ENCODE peak calls at places on chromosomes 7 and 10, in six cellular contexts. X is SK-N-SH, Q is DND-41, F is H9, B is fibroblast of lung, T is HCT116. G is an unnamed sample.

GRCh38 chr10:16968722-16969055 is 151.5 kb upstream of the RSU1 start:
- DNase-seq in X (no peak), Q (no peak), F (no peak), B (no peak), T (no peak), G (no peak)

GRCh38 chr7:1918063-1918645 is 248.1 kb downstream of the ELFN1 start:
- DNase-seq in X (no peak), Q (no peak), F (no peak), B (no peak), T (no peak), G (no peak)

GRCh38 chr7:23105086-23105643 is 420 bp upstream of the KLHL7 start:
- DNase-seq in X (no peak), Q (no peak), F (no peak), B (no peak), T (no peak), G (no peak)

GRCh38 chr10:22325272-22325947 is 4.5 kb downstream of the BMI1 start:
- DNase-seq in X (peak; percentile 92), Q (peak; percentile 74), F (peak; percentile 86), B (peak; percentile 73), T (no peak), G (peak; percentile 32)

GRCh38 chr7:50531401-50531906 is 33.8 kb downstream of the DDC start:
- DNase-seq in X (peak; percentile 87), Q (no peak), F (no peak), B (no peak), T (peak; percentile 73), G (peak; percentile 26)

GRCh38 chr10:114556236-114557122 is 101.6 kb downstream of the ABLIM1 start:
- DNase-seq in X (no peak), Q (no peak), F (no peak), B (no peak), T (no peak), G (no peak)

GRCh38 chr7:111409714-111410422 is 152.4 kb downstream of the IMMP2L start:
- DNase-seq in X (no peak), Q (no peak), F (no peak), B (no peak), T (no peak), G (peak; percentile 71)

GRCh38 chr7:50497968-50498367 is 47.8 kb upstream of the FIGNL1 start:
- DNase-seq in X (peak; percentile 32), Q (no peak), F (no peak), B (peak; percentile 77), T (no peak), G (no peak)

GRCh38 chr7:155997431-155998327 is 185.4 kb upstream of the SHH start:
- DNase-seq in X (no peak), Q (no peak), F (peak; percentile 16), B (no peak), T (no peak), G (no peak)

GRCh38 chr10:131697461-131698128 is 203.2 kb upstream of the PPP2R2D start:
- DNase-seq in X (peak; percentile 71), Q (no peak), F (peak; percentile 12), B (no peak), T (no peak), G (no peak)

GRCh38 chr10:110212119-110213006 is 5.0 kb downstream of the MXI1 start:
- DNase-seq in X (no peak), Q (no peak), F (no peak), B (no peak), T (no peak), G (no peak)

GRCh38 chr7:135929249-135929648 is 47.9 kb downstream of the MTPN start:
- DNase-seq in X (no peak), Q (no peak), F (no peak), B (no peak), T (no peak), G (no peak)

GRCh38 chr10:53839437-53840039 is 961.5 kb downstream of the PCDH15 start:
- DNase-seq in X (peak; percentile 9), Q (no peak), F (no peak), B (peak; percentile 69), T (no peak), G (no peak)

GRCh38 chr7:138919912-138920311 is 61.3 kb downstream of the KIAA1549 start:
- DNase-seq in X (no peak), Q (peak; percentile 67), F (no peak), B (no peak), T (no peak), G (no peak)

GRCh38 chr10:96758423-96758822 is 38.1 kb upstream of the PIK3AP1 start:
- DNase-seq in X (no peak), Q (peak; percentile 9), F (no peak), B (no peak), T (no peak), G (no peak)

GRCh38 chr7:35691827-35692307 is 3.1 kb downstream of the HERPUD2 start:
- DNase-seq in X (peak; percentile 56), Q (peak; percentile 43), F (no peak), B (peak; percentile 18), T (no peak), G (no peak)

GRCh38 chr10:22927661-22928403 is at the start of gene ARMC3:
- DNase-seq in X (peak; percentile 82), Q (no peak), F (peak; percentile 92), B (peak; percentile 16), T (peak; percentile 18), G (peak; percentile 25)

GRCh38 chr7:102426268-102427031 is 6.9 kb upstream of the ORAI2 start:
- DNase-seq in X (no peak), Q (no peak), F (no peak), B (no peak), T (no peak), G (no peak)

GRCh38 chr10:5944389-5945202 is 32.7 kb downstream of the IL15RA start:
- DNase-seq in X (no peak), Q (no peak), F (no peak), B (peak; percentile 100), T (peak; percentile 67), G (peak; percentile 100)
- H3K9ac ChIP-seq in X (peak overlapping the region; percentile 64), Q (no peak overlapping the region), F (no peak overlapping the region), B (peak overlapping the region; percentile 17), T (no peak overlapping the region), G (peak overlapping the region; percentile 83)

GRCh38 chr7:28002638-28003037 is 178.0 kb downstream of the JAZF1 start:
- DNase-seq in X (no peak), Q (no peak), F (no peak), B (no peak), T (no peak), G (no peak)

GRCh38 chr7:27997188-27997707 is 183.3 kb downstream of the JAZF1 start:
- DNase-seq in X (no peak), Q (no peak), F (no peak), B (no peak), T (no peak), G (no peak)

GRCh38 chr7:27996141-27996540 is 184.5 kb downstream of the JAZF1 start:
- DNase-seq in X (no peak), Q (no peak), F (no peak), B (no peak), T (no peak), G (no peak)

GRCh38 chr7:28003408-28003807 is 177.2 kb downstream of the JAZF1 start:
- DNase-seq in X (no peak), Q (no peak), F (no peak), B (no peak), T (no peak), G (no peak)

GRCh38 chr7:27999829-28000228 is 180.8 kb downstream of the JAZF1 start:
- DNase-seq in X (no peak), Q (no peak), F (no peak), B (no peak), T (no peak), G (no peak)
- TF ChIP-seq CTCF in X (no peak), Q (no peak), F (no peak), B (no peak), T (no peak), G (no peak)

GRCh38 chr7:116704650-116705049 is 32.7 kb downstream of the MET start:
- DNase-seq in X (no peak), Q (no peak), F (no peak), B (no peak), T (no peak), G (no peak)

GRCh38 chr7:116708248-116708647 is 36.3 kb downstream of the MET start:
- DNase-seq in X (no peak), Q (no peak), F (no peak), B (peak; percentile 27), T (no peak), G (peak; percentile 69)

GRCh38 chr7:116705419-116705818 is 33.4 kb downstream of the MET start:
- DNase-seq in X (no peak), Q (no peak), F (no peak), B (no peak), T (no peak), G (no peak)

GRCh38 chr7:116707289-116707688 is 35.3 kb downstream of the MET start:
- DNase-seq in X (no peak), Q (no peak), F (no peak), B (no peak), T (no peak), G (no peak)

DNA sequence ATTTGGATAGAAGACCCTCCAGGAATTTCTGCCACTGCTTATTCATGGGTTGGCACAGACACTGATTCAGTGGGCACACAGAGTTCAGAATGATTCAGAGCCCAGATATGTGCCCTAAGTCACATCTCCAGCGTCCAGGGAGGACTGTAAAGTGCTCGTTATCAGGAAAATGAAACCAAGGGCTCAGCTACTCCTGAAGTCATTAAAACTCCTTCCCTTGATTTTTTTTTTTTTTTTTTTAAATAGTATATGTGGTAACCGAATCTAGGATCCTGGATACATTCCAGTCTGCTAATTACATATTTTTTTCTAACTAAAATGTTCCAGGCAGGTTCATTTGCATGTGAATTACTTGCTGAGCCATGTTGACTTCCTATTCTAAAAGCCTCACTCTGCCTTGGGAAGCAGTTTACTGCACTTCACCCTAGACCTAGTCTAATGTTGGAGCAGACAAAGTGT is 34.7 kb downstream of the MET start:
- DNase-seq in X (no peak), Q (no peak), F (no peak), B (peak; percentile 59), T (peak; percentile 81), G (peak; percentile 63)
- H2AFZ ChIP-seq in X (no peak overlapping the region), Q (no peak overlapping the region), F (peak overlapping the region; percentile 40), B (no peak overlapping the region), T (no peak overlapping the region), G (no peak overlapping the region)

DNA sequence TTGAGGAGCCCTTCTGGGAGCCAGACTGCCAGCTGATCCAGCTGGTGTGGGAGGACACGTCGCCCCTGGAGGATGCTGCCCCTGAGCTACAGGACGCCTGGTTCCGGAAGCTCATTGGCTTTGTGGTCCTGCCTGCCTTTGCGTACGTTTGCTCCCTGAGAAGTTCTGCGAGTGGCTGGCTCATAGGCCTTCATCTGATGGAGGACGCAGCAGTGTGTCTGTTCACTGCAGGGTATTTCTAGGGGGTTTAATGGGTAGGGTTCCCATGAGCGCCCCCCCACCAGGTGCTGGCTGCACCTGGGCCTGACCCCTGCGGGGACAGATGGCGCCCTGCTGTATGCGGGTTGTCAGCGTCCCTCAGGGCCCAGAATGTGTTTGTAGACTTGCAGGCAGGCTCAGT is 5.0 kb downstream of the PAOX start:
- DNase-seq in X (no peak), Q (no peak), F (no peak), B (no peak), T (no peak), G (no peak)
- H3K9ac ChIP-seq in X (no peak overlapping the region), Q (no peak overlapping the region), F (no peak overlapping the region), B (no peak overlapping the region), T (no peak overlapping the region), G (no peak overlapping the region)

GRCh38 chr10:79203833-79204232 is 135.1 kb downstream of the ZMIZ1 start:
- DNase-seq in X (peak; percentile 92), Q (no peak), F (no peak), B (no peak), T (no peak), G (no peak)
- TF ChIP-seq CTCF in X (no peak), Q (no peak), F (no peak), B (no peak), T (no peak), G (no peak)